ENCODE peak calls at places on chromosomes 3 and 15, in nine cellular contexts. N is nucleus accumbens, B is GM12878, J is lower lobe of right lung, O is hypothalamus, Z is stromal cell of bone marrow, E is pancreas, I is AG10803, X is posterior vena cava. K is an unnamed sample.

GRCh38 chr15:39403674-39404117 is 177.2 kb upstream of the THBS1 start:
- DNase-seq in N (no peak), B (no peak), J (no peak), O (no peak), Z (peak; percentile 23), E (no peak), I (peak; percentile 76), X (no peak), K (peak; percentile 91)

GRCh38 chr3:46162975-46163550 is 45.0 kb downstream of the CCR1 start:
- DNase-seq in N (no peak), B (no peak), J (no peak), O (no peak), Z (no peak), E (no peak), I (no peak), X (no peak), K (no peak)

GRCh38 chr3:187104956-187105355 is 34.3 kb downstream of the RPL39L start:
- DNase-seq in N (no peak), B (no peak), J (no peak), O (no peak), Z (peak; percentile 81), E (no peak), I (peak; percentile 38), X (no peak), K (peak; percentile 20)

GRCh38 chr3:73342077-73342476 is 280.6 kb downstream of the EBLN2 start:
- DNase-seq in N (no peak), B (no peak), J (no peak), O (no peak), Z (no peak), E (no peak), I (no peak), X (no peak), K (no peak)

GRCh38 chr3:177338697-177339219 is 141.5 kb upstream of the TBL1XR1 start:
- DNase-seq in N (no peak), B (no peak), J (no peak), O (no peak), Z (no peak), E (no peak), I (peak; percentile 60), X (no peak), K (peak; percentile 84)

GRCh38 chr15:33639968-33640367 is 328.3 kb upstream of the CHRM5 start:
- DNase-seq in N (no peak), B (no peak), J (no peak), O (no peak), Z (no peak), E (no peak), I (no peak), X (no peak), K (no peak)

GRCh38 chr3:60399861-60400845 is 851.1 kb downstream of the FHIT start:
- DNase-seq in N (no peak), B (no peak), J (no peak), O (no peak), Z (peak; percentile 9), E (no peak), I (peak; percentile 5), X (no peak), K (peak; percentile 9)

GRCh38 chr3:33058780-33059179 is 38.2 kb downstream of the GLB1 start:
- DNase-seq in N (no peak), B (no peak), J (no peak), O (no peak), Z (no peak), E (no peak), I (no peak), X (no peak), K (no peak)

GRCh38 chr3:18656410-18656809 is 231.3 kb upstream of the SATB1 start:
- DNase-seq in N (no peak), B (no peak), J (no peak), O (no peak), Z (no peak), E (no peak), I (no peak), X (no peak), K (no peak)

GRCh38 chr3:38204599-38205471 is 39.5 kb downstream of the OXSR1 start:
- DNase-seq in N (no peak), B (no peak), J (no peak), O (no peak), Z (no peak), E (no peak), I (no peak), X (no peak), K (no peak)

GRCh38 chr3:62870321-62870720 is 4.9 kb downstream of the CADPS start:
- DNase-seq in N (no peak), B (no peak), J (no peak), O (no peak), Z (peak; percentile 9), E (no peak), I (peak; percentile 40), X (no peak), K (peak; percentile 12)

GRCh38 chr3:9949626-9950025 is 2.6 kb downstream of the PRRT3 start:
- DNase-seq in N (no peak), B (no peak), J (no peak), O (no peak), Z (no peak), E (no peak), I (no peak), X (no peak), K (no peak)

GRCh38 chr15:92043283-92043682 is 189.8 kb downstream of the SLCO3A1 start:
- DNase-seq in N (no peak), B (no peak), J (no peak), O (no peak), Z (no peak), E (no peak), I (no peak), X (no peak), K (no peak)

GRCh38 chr3:193879099-193879863 is 256.7 kb upstream of the HES1 start:
- DNase-seq in N (no peak), B (no peak), J (no peak), O (no peak), Z (no peak), E (no peak), I (no peak), X (no peak), K (no peak)

K was measured in iris pigment epithelial cell.